ENCODE peak calls at places on chromosomes 12 and 14, in five cellular contexts. R is H1, F is K562, K is HepG2, C is GM12878. X is an unnamed sample.

GRCh38 chr14:42980419-42980818 is 1373.7 kb downstream of the LRFN5 start:
- DNase-seq in R (no peak), F (no peak), K (no peak), C (no peak), X (no peak)

GRCh38 chr12:58425481-58426392 is 484.4 kb downstream of the ATP23 start:
- DNase-seq in R (no peak), F (no peak), K (peak), C (peak), X (no peak)

GRCh38 chr12:104456950-104457745 is 400 bp downstream of the CHST11 start:
- DNase-seq in R (peak), F (peak), K (no peak), C (no peak), X (peak)

GRCh38 chr14:66046035-66046434 is 440.1 kb upstream of the CCDC196 start:
- DNase-seq in R (no peak), F (no peak), K (no peak), C (no peak), X (no peak)

GRCh38 chr14:70811065-70811464 is 1.8 kb upstream of the MAP3K9 start:
- DNase-seq in R (no peak), F (no peak), K (no peak), C (no peak), X (no peak)

GRCh38 chr12:29547151-29547561 is 49.7 kb upstream of the OVCH1 start:
- DNase-seq in R (no peak), F (no peak), K (no peak), C (no peak), X (no peak)

GRCh38 chr12:54486173-54486867 is 11.2 kb upstream of the NCKAP1L start:
- DNase-seq in R (no peak), F (no peak), K (no peak), C (no peak), X (no peak)

GRCh38 chr14:51394804-51395203 is 154.8 kb downstream of the TMX1 start:
- DNase-seq in R (no peak), F (no peak), K (no peak), C (no peak), X (no peak)

GRCh38 chr12:59595557-59596231 is at the start of gene SLC16A7:
- DNase-seq in R (no peak), F (no peak), K (peak), C (peak), X (peak)

GRCh38 chr12:54701940-54702592 is 53.9 kb upstream of the DCD start:
- DNase-seq in R (no peak), F (peak), K (peak), C (no peak), X (peak)

GRCh38 chr12:114662512-114663177 is 21.3 kb downstream of the TBX3 start:
- DNase-seq in R (peak), F (peak), K (peak), C (peak), X (peak)

GRCh38 chr12:65740506-65740872 is 83.8 kb upstream of the HMGA2 start:
- DNase-seq in R (no peak), F (no peak), K (no peak), C (no peak), X (no peak)

GRCh38 chr12:89859513-89860220 is 151.0 kb upstream of the ATP2B1 start:
- DNase-seq in R (no peak), F (no peak), K (no peak), C (no peak), X (no peak)

GRCh38 chr12:46985816-46986215 is 93.6 kb upstream of the PCED1B start:
- DNase-seq in R (no peak), F (no peak), K (no peak), C (no peak), X (no peak)

GRCh38 chr12:46983959-46984833 is 95.2 kb upstream of the PCED1B start:
- DNase-seq in R (peak), F (no peak), K (peak), C (peak), X (peak)

GRCh38 chr12:46982629-46983392 is 96.6 kb upstream of the PCED1B start:
- DNase-seq in R (no peak), F (no peak), K (no peak), C (no peak), X (no peak)

GRCh38 chr12:46981627-46982026 is 97.8 kb upstream of the PCED1B start:
- DNase-seq in R (no peak), F (no peak), K (no peak), C (no peak), X (no peak)

DNA sequence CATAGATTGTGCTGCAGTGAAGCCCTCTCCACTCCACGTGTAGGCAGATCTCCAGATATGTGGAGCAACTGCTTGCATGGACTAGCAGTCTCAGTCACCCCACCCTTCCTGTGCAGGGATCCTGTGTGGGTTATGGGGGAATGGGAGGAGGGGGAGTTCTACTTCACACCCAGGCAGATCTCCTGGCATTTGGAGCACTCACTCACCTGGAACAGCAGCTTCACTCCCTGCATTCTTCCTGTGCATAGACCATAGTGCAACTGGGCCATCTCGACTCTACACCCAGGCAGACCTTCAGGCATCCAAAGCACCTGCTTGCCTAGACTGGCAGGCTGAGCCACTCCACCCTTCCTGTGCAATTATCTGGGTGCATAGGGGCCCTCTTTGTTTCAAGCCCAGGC is 96.0 kb upstream of the PCED1B start:
- DNase-seq in R (no peak), F (no peak), K (no peak), C (no peak), X (no peak)
- TF ChIP-seq EP300 in R (no peak), F (no peak), K (no peak), C (no peak), X (no peak)

DNA sequence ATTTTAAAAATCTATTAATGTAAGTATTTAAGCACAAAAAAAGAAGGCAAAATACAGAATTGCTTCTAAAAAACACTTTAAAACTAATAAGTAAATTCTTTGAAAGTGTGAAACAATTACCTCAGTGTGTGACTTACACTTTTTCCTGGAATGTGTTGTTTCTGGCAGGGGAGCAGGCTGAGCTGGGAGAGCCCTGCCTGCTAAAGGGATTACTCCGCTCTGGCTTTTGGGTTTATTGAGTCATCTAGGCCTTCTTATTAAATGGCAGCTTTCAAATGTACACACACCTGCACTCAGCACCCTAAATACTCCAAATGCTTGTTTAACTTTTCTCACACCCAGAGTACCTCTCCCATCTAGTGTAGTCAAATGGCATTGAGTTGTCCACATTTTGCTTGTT is 279.8 kb downstream of the AKAP6 start:
- DNase-seq in R (no peak), F (no peak), K (no peak), C (no peak), X (no peak)
- TF ChIP-seq YY1 in R (no peak), F (no peak), K (no peak), C (no peak), X (no peak)

DNA sequence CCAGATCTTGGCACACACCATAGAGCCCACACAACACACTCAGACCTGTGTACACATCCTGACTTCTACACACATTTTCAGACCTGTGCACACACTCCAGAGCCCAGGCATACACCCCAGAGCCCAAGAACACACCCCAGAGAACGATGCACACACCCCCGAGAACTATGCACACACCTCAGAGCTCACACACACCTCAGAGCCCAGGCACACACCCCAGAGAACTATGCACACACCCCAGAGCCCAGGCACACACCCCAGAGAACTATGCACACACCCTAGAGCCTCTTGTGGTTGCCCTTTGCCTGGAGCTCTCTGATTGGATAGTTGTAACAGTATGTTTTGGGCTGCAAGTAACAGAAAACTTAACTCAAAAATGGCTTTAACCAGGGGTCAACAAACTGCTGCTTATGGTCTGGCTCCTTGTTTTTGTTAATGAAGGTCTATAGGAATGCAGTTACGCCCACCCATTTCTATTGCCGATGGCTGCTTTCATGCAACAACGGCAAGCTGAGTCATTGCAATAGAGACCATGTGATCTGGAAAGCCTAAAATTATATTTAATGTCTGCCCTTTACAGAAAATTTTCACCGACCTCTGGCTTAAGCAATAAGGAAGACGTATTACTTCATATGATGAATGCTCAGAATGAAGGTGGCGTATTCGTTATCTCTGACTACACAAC is 66.0 kb upstream of the NCOR2 start:
- DNase-seq in R (no peak), F (no peak), K (no peak), C (no peak), X (no peak)
- TF ChIP-seq EP300 in R (no peak), F (no peak), K (no peak), C (no peak), X (no peak)

GRCh38 chr12:131831021-131831571 is 2.9 kb downstream of the MMP17 start:
- DNase-seq in R (no peak), F (no peak), K (no peak), C (no peak), X (no peak)
- TF ChIP-seq YY1 in R (no peak), F (no peak), K (no peak), C (no peak), X (no peak)

GRCh38 chr12:116599285-116600122 is 40.3 kb downstream of the MAP1LC3B2 start:
- DNase-seq in R (peak), F (peak), K (peak), C (peak), X (peak)
- TF ChIP-seq EP300 in R (no peak), F (no peak), K (no peak), C (no peak), X (no peak)